ENCODE peak calls at places on chromosomes 5 and 9, in four cellular contexts. One of them, this sample, is unnamed.

GRCh38 chr5:463952-464351 is 21.0 kb downstream of the EXOC3 start:
- DNase-seq in tibial artery: peak; percentile 4
- DNase-seq in substantia nigra: no peak
- DNase-seq in iris pigment epithelial cell: no peak
- DNase-seq in this sample: no peak

GRCh38 chr5:74288038-74288437 is 352.5 kb downstream of the ENC1 start:
- DNase-seq in iris pigment epithelial cell: no peak
- DNase-seq in substantia nigra: no peak
- DNase-seq in tibial artery: no peak
- DNase-seq in this sample: no peak

GRCh38 chr9:113928269-113928668 is 52.2 kb downstream of the ZNF618 start:
- DNase-seq in tibial artery: no peak
- DNase-seq in iris pigment epithelial cell: no peak
- DNase-seq in substantia nigra: no peak
- DNase-seq in this sample: no peak

GRCh38 chr9:69469136-69469535 is 144.1 kb downstream of the ENTREP1 start:
- DNase-seq in iris pigment epithelial cell: no peak
- DNase-seq in substantia nigra: no peak
- DNase-seq in tibial artery: no peak
- DNase-seq in this sample: no peak

GRCh38 chr5:60339691-60340191 is 360.2 kb downstream of the DEPDC1B start:
- DNase-seq in iris pigment epithelial cell: no peak
- DNase-seq in tibial artery: peak; percentile 64
- DNase-seq in substantia nigra: peak; percentile 55
- DNase-seq in this sample: no peak

GRCh38 chr9:19703702-19704101 is 85.1 kb downstream of the SLC24A2 start:
- DNase-seq in substantia nigra: no peak
- DNase-seq in tibial artery: no peak
- DNase-seq in iris pigment epithelial cell: no peak
- DNase-seq in this sample: no peak

GRCh38 chr9:72753261-72753893 is 199.5 kb downstream of the ALDH1A1 start:
- DNase-seq in substantia nigra: no peak
- DNase-seq in iris pigment epithelial cell: peak; percentile 40
- DNase-seq in tibial artery: no peak
- DNase-seq in this sample: no peak

GRCh38 chr5:170337055-170337454 is 39.5 kb upstream of the LCP2 start:
- DNase-seq in substantia nigra: no peak
- DNase-seq in iris pigment epithelial cell: no peak
- DNase-seq in tibial artery: no peak
- DNase-seq in this sample: no peak

GRCh38 chr9:123978981-123979380 is 32.6 kb upstream of the LHX2 start:
- DNase-seq in substantia nigra: no peak
- DNase-seq in tibial artery: no peak
- DNase-seq in iris pigment epithelial cell: no peak
- DNase-seq in this sample: no peak

GRCh38 chr5:55383254-55383653 is 75.5 kb downstream of the MTREX start:
- DNase-seq in tibial artery: no peak
- DNase-seq in substantia nigra: no peak
- DNase-seq in iris pigment epithelial cell: no peak
- DNase-seq in this sample: no peak

GRCh38 chr5:74641778-74642542 is 1.4 kb upstream of the ENC1 start:
- DNase-seq in tibial artery: peak; percentile 52
- DNase-seq in iris pigment epithelial cell: peak; percentile 90
- DNase-seq in substantia nigra: peak; percentile 45
- DNase-seq in this sample: peak; percentile 61

GRCh38 chr5:145738227-145738626 is 96.9 kb downstream of the PRELID2 start:
- DNase-seq in substantia nigra: no peak
- DNase-seq in tibial artery: no peak
- DNase-seq in iris pigment epithelial cell: no peak
- DNase-seq in this sample: no peak

GRCh38 chr9:4180907-4181605 is 118.8 kb downstream of the GLIS3 start:
- DNase-seq in tibial artery: no peak
- DNase-seq in substantia nigra: no peak
- DNase-seq in iris pigment epithelial cell: no peak
- DNase-seq in this sample: no peak

GRCh38 chr5:173327948-173328895 is at the start of gene STC2:
- DNase-seq in iris pigment epithelial cell: peak; percentile 80
- DNase-seq in tibial artery: peak; percentile 38
- DNase-seq in substantia nigra: peak; percentile 35
- DNase-seq in this sample: no peak

GRCh38 chr5:36367524-36367923 is 65.8 kb upstream of the RANBP3L start:
- DNase-seq in tibial artery: no peak
- DNase-seq in iris pigment epithelial cell: peak; percentile 37
- DNase-seq in substantia nigra: no peak
- DNase-seq in this sample: no peak

GRCh38 chr5:87195104-87195581 is 72.5 kb upstream of the RASA1 start:
- DNase-seq in iris pigment epithelial cell: peak; percentile 81
- DNase-seq in tibial artery: no peak
- DNase-seq in substantia nigra: no peak
- DNase-seq in this sample: no peak

GRCh38 chr5:145908206-145908945 is 28.0 kb upstream of the SH3RF2 start:
- DNase-seq in substantia nigra: no peak
- DNase-seq in iris pigment epithelial cell: no peak
- DNase-seq in tibial artery: no peak
- DNase-seq in this sample: no peak

GRCh38 chr5:124156408-124157027 is 589.9 kb downstream of the ZNF608 start:
- DNase-seq in iris pigment epithelial cell: peak; percentile 35
- DNase-seq in substantia nigra: no peak
- DNase-seq in tibial artery: no peak
- DNase-seq in this sample: no peak

GRCh38 chr5:98349251-98349989 is 424.0 kb upstream of the RGMB start:
- DNase-seq in substantia nigra: no peak
- DNase-seq in iris pigment epithelial cell: peak; percentile 82
- DNase-seq in tibial artery: no peak
- DNase-seq in this sample: no peak

GRCh38 chr5:72380491-72381274 is 60.5 kb downstream of the PTCD2 start:
- DNase-seq in tibial artery: no peak
- DNase-seq in iris pigment epithelial cell: no peak
- DNase-seq in substantia nigra: no peak
- DNase-seq in this sample: no peak

GRCh38 chr5:11335881-11336760 is 568.1 kb downstream of the CTNND2 start:
- DNase-seq in iris pigment epithelial cell: no peak
- DNase-seq in substantia nigra: no peak
- DNase-seq in tibial artery: no peak
- DNase-seq in this sample: no peak

GRCh38 chr9:34559616-34560546 is 29.6 kb downstream of the CNTFR start:
- DNase-seq in tibial artery: peak; percentile 65
- DNase-seq in substantia nigra: no peak
- DNase-seq in iris pigment epithelial cell: peak; percentile 79
- DNase-seq in this sample: peak; percentile 21

This sample was measured in caudate nucleus.